ENCODE peak calls at places on chromosomes 13 and 19, in seven cellular contexts. U is AG04449, H is stomach, X is glutamatergic neuron, L is MCF 10A, A is Calu3, B is K562. C is an unnamed sample.
A peak's percentile ranks its signal among the peaks of the same experiment; 100 is the strongest.

GRCh38 chr13:49620170-49620621 is 8.1 kb upstream of the ARL11 start:
- DNase-seq in H (no peak), X (no peak), L (peak; percentile 6), A (no peak), B (no peak), U (no peak), C (no peak)

GRCh38 chr19:35247526-35248309 is 1.1 kb upstream of the LSR start:
- DNase-seq in A (peak; percentile 97), U (no peak), X (peak; percentile 45), L (peak; percentile 90), H (peak; percentile 93), B (peak; percentile 80), C (no peak)

GRCh38 chr13:46961719-46962118 is 64.9 kb upstream of the HTR2A start:
- DNase-seq in A (no peak), U (peak; percentile 53), X (no peak), B (no peak), H (no peak), L (peak; percentile 83), C (no peak)

GRCh38 chr13:89393758-89394157 is 1722.6 kb downstream of the SLITRK5 start:
- DNase-seq in H (no peak), L (no peak), A (no peak), U (no peak), B (no peak), X (no peak), C (no peak)

GRCh38 chr19:6729573-6730152 is 7.7 kb downstream of the GPR108 start:
- DNase-seq in L (no peak), X (no peak), H (no peak), B (no peak), A (no peak), U (no peak), C (no peak)

GRCh38 chr13:29457299-29457698 is 138.2 kb downstream of the SLC7A1 start:
- DNase-seq in L (peak; percentile 82), H (no peak), A (no peak), B (no peak), X (no peak), U (peak; percentile 63), C (no peak)

GRCh38 chr13:32428581-32429072 is 697 bp upstream of the N4BP2L1 start:
- DNase-seq in L (no peak), H (no peak), U (no peak), X (no peak), A (no peak), B (no peak), C (no peak)

GRCh38 chr13:73715114-73715909 is 418.9 kb downstream of the KLF12 start:
- DNase-seq in B (no peak), L (no peak), X (no peak), A (no peak), U (no peak), H (no peak), C (no peak)

GRCh38 chr19:47176071-47176626 is 45.5 kb downstream of the SAE1 start:
- DNase-seq in L (peak; percentile 56), U (no peak), B (no peak), X (no peak), A (no peak), H (no peak), C (no peak)

GRCh38 chr13:64289702-64290101 is 2874.1 kb upstream of the PCDH20 start:
- DNase-seq in U (no peak), X (no peak), B (no peak), A (no peak), L (no peak), H (no peak), C (no peak)

GRCh38 chr13:90238433-90238832 is 1109.1 kb upstream of the MIR17HG start:
- DNase-seq in X (no peak), B (no peak), U (no peak), H (no peak), A (no peak), L (peak; percentile 24), C (no peak)

GRCh38 chr19:4467835-4468234 is 4.3 kb upstream of the HDGFL2 start:
- DNase-seq in U (no peak), H (no peak), B (no peak), X (no peak), L (no peak), A (no peak), C (no peak)

GRCh38 chr19:13350072-13350471 is 156.2 kb downstream of the CACNA1A start:
- DNase-seq in B (no peak), U (no peak), H (no peak), X (no peak), L (no peak), A (no peak), C (no peak)

GRCh38 chr13:73417012-73417615 is 358.3 kb downstream of the KLF5 start:
- DNase-seq in L (peak; percentile 53), H (no peak), A (no peak), X (no peak), U (no peak), B (no peak), C (no peak)

GRCh38 chr19:38852231-38853044 is 2.7 kb upstream of the HNRNPL start:
- DNase-seq in A (peak; percentile 65), X (peak; percentile 35), B (no peak), U (no peak), L (peak; percentile 58), H (peak; percentile 56), C (peak; percentile 58)

GRCh38 chr19:5567971-5568407 is 236 bp upstream of the TINCR start:
- DNase-seq in A (peak; percentile 6), L (no peak), U (no peak), H (no peak), X (no peak), B (no peak), C (no peak)

GRCh38 chr19:17406887-17407196 is 1.4 kb upstream of the BST2 start:
- DNase-seq in U (no peak), H (no peak), L (no peak), A (no peak), X (no peak), B (no peak), C (no peak)

DNA sequence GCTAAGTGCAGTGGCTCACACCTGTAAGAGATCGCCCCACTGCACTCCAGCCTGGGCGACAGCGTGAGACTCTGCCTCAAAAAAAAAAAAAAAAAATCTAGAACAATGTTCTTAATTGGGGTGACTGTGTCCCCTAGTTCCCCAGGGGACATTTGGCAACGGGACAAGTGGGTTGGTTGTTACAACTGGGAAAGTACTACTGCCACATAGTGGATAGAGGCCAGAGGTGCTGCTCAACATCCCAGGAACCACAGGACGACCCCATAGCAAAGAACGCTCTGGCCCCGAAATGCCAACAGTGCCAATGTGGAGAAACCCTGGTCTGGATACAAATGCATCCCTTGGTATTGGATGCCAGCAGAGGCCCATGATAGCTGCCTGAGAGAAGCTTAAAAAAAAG is 11.8 kb downstream of the NLRP12 start:
- DNase-seq in X (no peak), B (no peak), L (no peak), U (no peak), A (no peak), H (no peak), C (no peak)
- TF ChIP-seq CTCF in X (no peak), B (peak; percentile 26), L (no peak), U (no peak), A (peak; percentile 42), H (no peak), C (no peak)

GRCh38 chr19:48795855-48796142 is 15.0 kb downstream of the BCAT2 start:
- DNase-seq in B (peak; percentile 10), X (no peak), A (no peak), L (no peak), H (no peak), U (no peak), C (no peak)
- TF ChIP-seq CTCF in B (no peak), X (no peak), A (no peak), L (no peak), H (no peak), U (no peak), C (no peak)

GRCh38 chr19:57583521-57584416 is at the start of gene ZIK1:
- DNase-seq in U (peak; percentile 49), H (peak; percentile 75), X (peak; percentile 94), A (no peak), L (no peak), B (no peak), C (peak; percentile 69)
- TF ChIP-seq CTCF in U (no peak), H (no peak), X (no peak), A (no peak), L (no peak), B (no peak), C (no peak)

DNA sequence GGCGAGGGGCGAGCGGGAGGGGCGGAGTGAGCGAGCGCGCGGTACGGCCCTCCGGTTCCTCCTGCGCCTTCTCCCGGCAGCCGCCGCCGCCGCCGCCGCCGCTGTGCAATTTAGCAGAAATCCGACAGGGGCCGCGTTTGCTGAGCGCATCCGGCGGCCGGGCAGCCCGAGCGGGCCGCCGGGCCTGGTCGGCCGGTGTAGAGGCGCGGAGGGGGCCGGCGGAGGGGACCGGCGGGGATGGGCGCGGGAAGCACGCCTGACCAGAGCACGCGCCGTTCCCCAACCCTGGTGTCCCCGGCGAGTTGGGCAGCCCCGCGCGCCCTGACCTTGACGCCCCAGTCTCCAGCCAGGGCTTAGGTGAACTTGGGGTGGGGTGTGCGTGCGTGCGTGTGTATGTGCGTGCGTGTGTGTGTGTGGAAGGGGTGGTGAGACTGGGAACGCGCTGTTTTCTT is 144.5 kb upstream of the ZNF536 start:
- DNase-seq in X (peak; percentile 90), L (no peak), U (no peak), H (peak; percentile 33), A (peak; percentile 68), B (peak; percentile 47), C (no peak)
- TF ChIP-seq CTCF in X (peak; percentile 80), L (no peak), U (peak; percentile 62), H (peak; percentile 56), A (no peak), B (peak; percentile 80), C (peak; percentile 19)

DNA sequence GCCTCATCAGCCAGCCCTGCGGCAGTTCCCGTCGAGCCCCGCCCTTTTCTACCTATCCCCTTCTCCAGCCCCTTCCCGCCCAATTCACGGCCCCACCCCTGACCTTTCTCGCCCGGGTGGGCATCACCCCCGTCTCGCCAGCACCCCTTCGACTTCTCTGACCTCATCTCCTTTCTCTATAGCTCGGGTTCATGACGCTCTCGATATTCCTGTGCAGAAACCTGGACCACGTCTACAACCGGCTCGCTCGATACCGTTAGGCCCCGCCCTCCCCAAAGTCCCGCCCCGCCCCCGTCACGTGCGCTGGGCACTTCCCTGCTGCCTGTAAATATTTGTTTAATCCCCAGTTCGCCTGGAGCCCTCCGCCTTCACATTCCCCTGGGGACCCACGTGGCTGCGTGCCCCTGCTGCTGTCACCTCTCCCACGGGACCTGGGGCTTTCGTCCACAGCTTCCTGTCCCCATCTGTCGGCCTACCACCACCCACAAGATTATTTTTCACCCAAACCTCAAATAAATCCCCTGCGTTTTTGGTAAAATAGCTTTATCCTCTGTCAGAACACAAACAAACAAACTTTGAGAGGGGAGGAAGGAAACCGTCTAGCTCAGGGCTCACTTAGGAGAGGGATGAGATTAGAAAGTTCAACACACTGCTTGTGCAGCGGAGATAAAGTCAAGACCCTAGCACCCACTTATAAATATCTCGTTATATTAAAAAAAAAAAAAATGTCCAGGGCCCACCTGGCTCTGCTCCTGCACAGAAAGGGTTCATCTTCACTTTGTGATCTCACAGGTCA is 5.1 kb downstream of the CD37 start:
- DNase-seq in H (peak; percentile 84), B (peak; percentile 85), L (no peak), X (peak; percentile 69), U (no peak), A (peak; percentile 67), C (no peak)
- TF ChIP-seq CTCF in H (no peak), B (no peak), L (no peak), X (no peak), U (no peak), A (no peak), C (no peak)

GRCh38 chr13:22077205-22077683 is 406.4 kb downstream of the FGF9 start:
- DNase-seq in A (no peak), H (no peak), B (no peak), X (no peak), U (no peak), L (no peak), C (no peak)
- TF ChIP-seq CTCF in A (no peak), H (no peak), B (no peak), X (no peak), U (no peak), L (no peak), C (no peak)

GRCh38 chr19:45820413-45821102 is 5.5 kb upstream of the RSPH6A start:
- DNase-seq in U (no peak), A (no peak), H (no peak), B (no peak), X (no peak), L (no peak), C (no peak)
- TF ChIP-seq CTCF in U (no peak), A (no peak), H (no peak), B (no peak), X (no peak), L (no peak), C (no peak)

C was measured in omental fat pad.